ENCODE peak calls at places on chromosomes 11 and 22, in four cellular contexts. H is effector memory CD4-positive, alpha-beta T cell; F is stimulated activated CD4-positive, alpha-beta T cell treated with anti-CD3 and anti-CD28 coated beads, Interleukin-4, amount 100 ng/mL, for 4 hours; X is astrocyte. M is an unnamed sample.

GRCh38 chr11:77024745-77025144 is 9.5 kb upstream of the B3GNT6 start:
- DNase-seq in H (no peak), F (no peak), X (no peak), M (no peak)

GRCh38 chr11:4645974-4646373 is 2.2 kb downstream of the OR51E1 start:
- DNase-seq in X (no peak), F (no peak), H (no peak), M (no peak)

GRCh38 chr22:36790648-36791047 is 14.7 kb upstream of the IFT27 start:
- DNase-seq in F (no peak), H (no peak), X (no peak), M (no peak)

GRCh38 chr22:31344369-31345330 is 1.5 kb downstream of the PATZ1 start:
- DNase-seq in H (no peak), X (peak), F (peak), M (peak)

GRCh38 chr11:19679952-19680823 is 32.4 kb upstream of the NAV2 start:
- DNase-seq in F (no peak), H (no peak), X (peak), M (no peak)

GRCh38 chr11:92897487-92897886 is 72.0 kb upstream of the MTNR1B start:
- DNase-seq in F (no peak), H (no peak), X (no peak), M (no peak)

GRCh38 chr22:47918276-47918928 is 1156.0 kb downstream of the TBC1D22A start:
- DNase-seq in F (no peak), X (no peak), H (no peak), M (no peak)

GRCh38 chr11:35276396-35276795 is 137.4 kb downstream of the CD44 start:
- DNase-seq in X (no peak), F (peak), H (no peak), M (no peak)

GRCh38 chr11:131235328-131236298 is 134.8 kb upstream of the NTM start:
- DNase-seq in H (no peak), X (no peak), F (no peak), M (no peak)

GRCh38 chr11:65446446-65447277 is 24.1 kb downstream of the NEAT1 start:
- DNase-seq in H (no peak), F (no peak), X (peak), M (no peak)